ENCODE peak calls at places on chromosomes 13 and 19, in nine cellular contexts. V is brain microvascular endothelial cell, D is neural progenitor cell, Z is stomach, T is cardiac muscle cell, H is dorsolateral prefrontal cortex, M is tibial artery, X is PC-9, L is lower lobe of right lung. C is an unnamed sample.

GRCh38 chr19:49434907-49435577 is 6.3 kb downstream of the SLC17A7 start:
- DNase-seq in V (no peak), D (no peak), Z (no peak), T (no peak), H (no peak), M (no peak), X (no peak), L (no peak), C (no peak)

GRCh38 chr13:111573362-111573761 is 252.9 kb downstream of the TEX29 start:
- DNase-seq in V (no peak), D (no peak), Z (no peak), T (no peak), H (no peak), M (no peak), X (no peak), L (no peak), C (no peak)

GRCh38 chr19:32396046-32396652 is 9.4 kb upstream of the DPY19L3 start:
- DNase-seq in V (no peak), D (no peak), Z (no peak), T (no peak), H (no peak), M (no peak), X (no peak), L (no peak), C (no peak)

GRCh38 chr19:45045671-45046353 is 7.0 kb downstream of the CLASRP start:
- DNase-seq in V (no peak), D (no peak), Z (peak; percentile 62), T (no peak), H (peak; percentile 89), M (no peak), X (no peak), L (no peak), C (peak; percentile 84)

GRCh38 chr13:44758595-44759221 is 182.6 kb upstream of the TSC22D1 start:
- DNase-seq in V (peak; percentile 94), D (no peak), Z (no peak), T (peak; percentile 91), H (no peak), M (no peak), X (peak; percentile 91), L (no peak), C (no peak)

GRCh38 chr19:18109731-18110671 is 12.4 kb downstream of the MAST3 start:
- DNase-seq in V (no peak), D (peak; percentile 76), Z (peak; percentile 66), T (no peak), H (peak; percentile 65), M (peak; percentile 79), X (no peak), L (peak; percentile 85), C (no peak)

GRCh38 chr13:24618219-24618955 is 61.8 kb upstream of the ATP12A start:
- DNase-seq in V (no peak), D (no peak), Z (peak; percentile 37), T (no peak), H (no peak), M (no peak), X (no peak), L (no peak), C (no peak)

GRCh38 chr19:42553292-42554045 is 25.2 kb upstream of the CEACAM1 start:
- DNase-seq in V (peak; percentile 71), D (no peak), Z (peak; percentile 22), T (peak; percentile 82), H (no peak), M (no peak), X (peak; percentile 50), L (no peak), C (no peak)

GRCh38 chr13:49627831-49628652 is at the start of gene ARL11:
- DNase-seq in V (no peak), D (peak; percentile 44), Z (peak; percentile 56), T (no peak), H (peak; percentile 50), M (peak; percentile 76), X (no peak), L (peak; percentile 87), C (no peak)

GRCh38 chr19:7985481-7985911 is 19.9 kb downstream of the ELAVL1 start:
- DNase-seq in V (no peak), D (no peak), Z (no peak), T (no peak), H (peak; percentile 32), M (no peak), X (no peak), L (peak; percentile 13), C (no peak)

GRCh38 chr19:48044561-48044960 is 682 bp upstream of the CABP5 start:
- DNase-seq in V (no peak), D (no peak), Z (no peak), T (no peak), H (no peak), M (no peak), X (no peak), L (no peak), C (no peak)

GRCh38 chr19:4580021-4580901 is 20.8 kb upstream of the SEMA6B start:
- DNase-seq in V (no peak), D (peak; percentile 78), Z (no peak), T (no peak), H (no peak), M (no peak), X (no peak), L (no peak), C (no peak)

GRCh38 chr13:112952759-112953541 is 16.1 kb upstream of the MCF2L start:
- DNase-seq in V (no peak), D (no peak), Z (peak; percentile 24), T (no peak), H (no peak), M (peak; percentile 58), X (no peak), L (no peak), C (no peak)

GRCh38 chr13:31860002-31860401 is 120.7 kb downstream of the RXFP2 start:
- DNase-seq in V (no peak), D (no peak), Z (no peak), T (no peak), H (no peak), M (peak; percentile 67), X (no peak), L (no peak), C (peak; percentile 39)

GRCh38 chr13:44224433-44225149 is 149.0 kb upstream of the SERP2 start:
- DNase-seq in V (no peak), D (no peak), Z (no peak), T (peak; percentile 55), H (no peak), M (peak; percentile 85), X (no peak), L (no peak), C (no peak)

GRCh38 chr19:55044286-55044685 is 6.2 kb upstream of the GP6 start:
- DNase-seq in V (no peak), D (no peak), Z (no peak), T (no peak), H (no peak), M (no peak), X (no peak), L (no peak), C (no peak)

GRCh38 chr13:35472308-35473008 is 4.0 kb downstream of the MAB21L1 start:
- DNase-seq in V (no peak), D (peak; percentile 28), Z (no peak), T (no peak), H (no peak), M (no peak), X (no peak), L (no peak), C (no peak)

GRCh38 chr13:72716776-72717175 is 10.7 kb downstream of the MZT1 start:
- DNase-seq in V (peak; percentile 24), D (no peak), Z (no peak), T (peak; percentile 25), H (no peak), M (no peak), X (no peak), L (no peak), C (no peak)

GRCh38 chr19:3363841-3364500 is 2.4 kb upstream of the NFIC start:
- DNase-seq in V (no peak), D (no peak), Z (no peak), T (no peak), H (no peak), M (no peak), X (no peak), L (no peak), C (no peak)
- H3K27ac ChIP-seq in V (no peak overlapping the region), D (no peak overlapping the region), Z (peak overlapping the region; percentile 99), T (no peak overlapping the region), H (peak overlapping the region; percentile 90), M (peak overlapping the region; percentile 100), X (no peak overlapping the region), L (no peak overlapping the region), C (no peak overlapping the region)

GRCh38 chr19:41411094-41411493 is 13.5 kb downstream of the BCKDHA start:
- DNase-seq in V (no peak), D (no peak), Z (no peak), T (no peak), H (no peak), M (no peak), X (no peak), L (no peak), C (no peak)
- H3K27ac ChIP-seq in V (no peak overlapping the region), D (no peak overlapping the region), Z (peak overlapping the region; percentile 80), T (no peak overlapping the region), H (no peak overlapping the region), M (no peak overlapping the region), X (no peak overlapping the region), L (peak overlapping the region; percentile 78), C (no peak overlapping the region)

DNA sequence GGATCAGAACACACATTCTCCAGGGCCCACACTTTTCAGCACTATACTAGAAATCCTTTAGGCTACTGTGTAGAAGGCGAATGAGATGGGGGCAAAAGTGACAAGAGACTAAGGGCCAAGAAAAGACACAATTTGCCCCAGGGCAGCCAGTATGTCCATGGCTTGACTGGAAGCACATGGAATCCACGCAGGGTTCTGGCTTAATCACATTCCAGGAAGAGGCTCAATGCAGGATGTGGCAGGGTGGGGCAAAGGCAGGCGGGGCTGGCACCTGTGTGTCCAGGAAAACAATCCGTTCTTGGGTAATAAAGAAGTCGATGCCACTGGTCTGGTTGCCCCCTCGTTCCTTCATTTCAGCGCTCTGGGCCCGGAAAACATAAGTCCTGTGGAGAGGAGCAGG is 14.9 kb downstream of the SMG9 start:
- DNase-seq in V (no peak), D (no peak), Z (peak; percentile 67), T (no peak), H (no peak), M (no peak), X (peak; percentile 72), L (no peak), C (no peak)
- H3K27ac ChIP-seq in V (no peak overlapping the region), D (no peak overlapping the region), Z (peak overlapping the region; percentile 86), T (no peak overlapping the region), H (no peak overlapping the region), M (no peak overlapping the region), X (peak overlapping the region; percentile 51), L (peak overlapping the region; percentile 15), C (no peak overlapping the region)

GRCh38 chr19:11025006-11025405 is 64.2 kb downstream of the SMARCA4 start:
- DNase-seq in V (no peak), D (no peak), Z (no peak), T (no peak), H (no peak), M (no peak), X (no peak), L (no peak), C (no peak)

GRCh38 chr19:11027381-11027780 is 61.9 kb upstream of the LDLR start:
- DNase-seq in V (no peak), D (no peak), Z (no peak), T (no peak), H (no peak), M (no peak), X (no peak), L (no peak), C (no peak)

GRCh38 chr19:11025445-11025844 is 63.8 kb upstream of the LDLR start:
- DNase-seq in V (no peak), D (no peak), Z (no peak), T (no peak), H (no peak), M (no peak), X (no peak), L (no peak), C (no peak)

GRCh38 chr19:11025997-11026396 is 63.3 kb upstream of the LDLR start:
- DNase-seq in V (no peak), D (no peak), Z (no peak), T (no peak), H (no peak), M (no peak), X (no peak), L (no peak), C (no peak)

GRCh38 chr19:11028146-11028545 is 61.1 kb upstream of the LDLR start:
- DNase-seq in V (no peak), D (no peak), Z (no peak), T (no peak), H (no peak), M (no peak), X (no peak), L (no peak), C (no peak)
- H3K27ac ChIP-seq in V (no peak overlapping the region), D (no peak overlapping the region), Z (no peak overlapping the region), T (no peak overlapping the region), H (no peak overlapping the region), M (no peak overlapping the region), X (no peak overlapping the region), L (no peak overlapping the region), C (no peak overlapping the region)

C was measured in caudate nucleus.